ENCODE peak calls at places on chromosomes 2 and 18, in six cellular contexts. P is left ventricle myocardium inferior; A is DND-41; S is CD8-positive, alpha-beta memory T cell; E is AG04449; L is lower lobe of right lung. I is an unnamed sample.

GRCh38 chr18:3262234-3263171 is 570 bp downstream of the MYL12B start:
- DNase-seq in A (peak), P (no peak), S (peak), E (no peak), L (no peak), I (no peak)

GRCh38 chr2:121627525-121628050 is 21.7 kb downstream of the CLASP1 start:
- DNase-seq in L (no peak), A (no peak), P (no peak), E (no peak), S (no peak), I (no peak)

GRCh38 chr2:127661949-127662510 is 13.3 kb downstream of the LIMS2 start:
- DNase-seq in L (peak), S (no peak), A (no peak), E (no peak), P (no peak), I (no peak)

GRCh38 chr2:9844581-9844980 is 1.3 kb downstream of the TAF1B start:
- DNase-seq in P (no peak), S (no peak), E (no peak), L (no peak), A (no peak), I (no peak)

GRCh38 chr2:225083276-225083675 is 41.0 kb upstream of the DOCK10 start:
- DNase-seq in A (no peak), E (no peak), S (no peak), P (no peak), L (no peak), I (no peak)

GRCh38 chr2:205180730-205181129 is 501.6 kb upstream of the NRP2 start:
- DNase-seq in P (no peak), L (no peak), S (no peak), A (no peak), E (no peak), I (no peak)

GRCh38 chr18:55152801-55153200 is 193.5 kb upstream of the CCDC68 start:
- DNase-seq in A (no peak), P (no peak), E (peak), L (no peak), S (no peak), I (no peak)

GRCh38 chr2:173159794-173160463 is 84.3 kb downstream of the MAP3K20 start:
- DNase-seq in L (peak), P (peak), E (peak), S (no peak), A (no peak), I (peak)

GRCh38 chr2:201824212-201824611 is 17.9 kb downstream of the CDK15 start:
- DNase-seq in A (no peak), S (no peak), E (no peak), L (no peak), P (no peak), I (no peak)

GRCh38 chr18:44803019-44803650 is 122.4 kb downstream of the SETBP1 start:
- DNase-seq in A (no peak), S (no peak), E (no peak), P (peak), L (no peak), I (no peak)

GRCh38 chr2:175999283-175999819 is 2.7 kb downstream of the LNPK start:
- DNase-seq in E (no peak), S (no peak), P (no peak), A (no peak), L (no peak), I (no peak)

GRCh38 chr2:11853197-11853588 is 106.8 kb downstream of the LPIN1 start:
- DNase-seq in S (no peak), E (no peak), A (no peak), L (no peak), P (no peak), I (no peak)

DNA sequence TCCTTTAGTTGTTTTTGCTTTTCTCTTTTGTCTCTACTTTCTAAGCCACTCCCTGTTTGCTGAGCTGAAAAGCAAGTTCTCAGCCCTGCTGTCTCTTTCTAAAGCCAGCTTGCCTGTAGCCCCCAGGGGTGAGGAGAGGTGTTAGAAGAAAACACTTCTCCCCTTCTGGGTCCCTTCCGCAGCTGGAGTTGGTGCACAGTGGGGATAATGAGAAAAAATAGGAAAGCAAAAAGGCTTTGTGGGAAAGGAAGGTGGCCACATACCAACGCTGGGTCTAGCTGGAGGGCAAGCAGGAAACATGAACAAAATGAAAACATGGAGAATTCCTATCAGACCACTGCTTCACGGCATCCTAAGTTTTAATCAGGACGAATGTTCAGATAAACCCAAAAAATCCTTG is 15.5 kb upstream of the SLC20A1 start:
- DNase-seq in L (no peak), E (no peak), A (no peak), S (peak), P (no peak), I (no peak)
- H3K4me3 ChIP-seq in L (no peak), E (no peak), A (no peak), S (peak), P (no peak), I (no peak)

DNA sequence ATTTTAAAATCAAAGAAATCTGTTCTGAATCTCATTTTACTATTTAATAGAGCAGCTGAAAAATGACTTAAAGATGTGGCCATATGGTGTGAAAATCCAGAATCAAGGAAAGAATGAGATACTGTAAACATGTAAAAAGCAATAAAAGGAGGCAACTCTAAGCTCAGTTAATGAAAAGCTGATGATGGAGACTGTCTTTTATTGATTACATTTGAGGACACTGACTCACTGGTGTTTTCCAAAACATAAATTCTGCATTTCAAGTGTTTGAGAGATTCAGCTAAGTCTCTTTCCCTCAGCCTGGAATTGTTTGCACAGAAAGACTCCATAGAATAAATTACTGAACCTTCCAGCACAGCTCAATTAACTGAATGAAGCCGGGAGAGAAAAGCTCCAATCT is 53.6 kb downstream of the FTCDNL1 start:
- DNase-seq in P (no peak), A (no peak), E (no peak), L (no peak), S (no peak), I (no peak)
- H3K4me3 ChIP-seq in P (no peak), A (no peak), E (no peak), L (no peak), S (no peak), I (no peak)

DNA sequence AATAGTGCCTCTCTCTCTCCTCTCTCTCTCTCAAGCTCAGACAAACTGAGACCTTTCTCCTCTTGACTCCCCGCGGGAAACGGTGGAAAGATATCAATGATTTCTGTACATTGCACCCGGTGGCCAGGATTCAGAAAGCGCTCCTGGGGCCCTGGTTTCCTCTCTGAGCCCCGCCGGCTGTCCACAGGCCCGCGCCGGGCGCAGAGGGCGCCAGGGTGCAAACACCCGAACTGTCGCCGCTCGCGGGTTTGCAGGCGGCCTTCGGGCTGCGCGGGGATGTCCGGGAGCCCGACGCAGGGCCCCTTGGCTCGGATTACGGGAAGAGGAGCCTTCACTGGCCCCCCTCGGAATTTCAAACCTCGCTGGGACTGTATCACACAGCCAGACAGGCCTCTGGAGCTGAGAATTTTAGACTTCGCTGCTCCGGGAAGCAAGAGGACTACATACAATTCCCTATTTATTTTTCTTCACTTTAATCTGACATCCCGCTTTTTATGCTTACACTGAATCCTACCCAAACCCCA is 5.2 kb upstream of the EN1 start:
- DNase-seq in P (no peak), S (no peak), A (no peak), L (no peak), E (no peak), I (no peak)
- H3K4me3 ChIP-seq in P (no peak), S (no peak), A (no peak), L (no peak), E (peak), I (no peak)

DNA sequence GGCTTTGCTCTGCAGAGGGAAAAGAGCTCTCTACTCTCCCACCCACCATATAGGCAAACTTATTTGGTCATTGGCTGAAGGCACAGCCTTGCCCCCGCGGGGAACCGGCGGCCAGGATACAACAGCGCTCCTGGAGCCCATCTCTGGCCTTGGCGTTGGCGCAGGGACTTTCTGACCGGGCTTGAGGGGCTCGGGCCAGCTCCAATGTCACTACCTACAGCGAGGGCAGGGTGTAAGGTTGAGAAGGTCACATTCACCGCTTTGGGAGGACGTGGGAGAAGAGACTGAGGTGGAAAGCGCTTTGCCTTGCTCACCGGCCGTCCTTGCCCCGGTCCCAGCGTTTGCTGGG is 2.2 kb downstream of the ONECUT2 start:
- DNase-seq in E (no peak), P (no peak), L (no peak), A (no peak), S (no peak), I (no peak)
- H3K4me3 ChIP-seq in E (no peak), P (peak), L (no peak), A (no peak), S (no peak), I (peak)

DNA sequence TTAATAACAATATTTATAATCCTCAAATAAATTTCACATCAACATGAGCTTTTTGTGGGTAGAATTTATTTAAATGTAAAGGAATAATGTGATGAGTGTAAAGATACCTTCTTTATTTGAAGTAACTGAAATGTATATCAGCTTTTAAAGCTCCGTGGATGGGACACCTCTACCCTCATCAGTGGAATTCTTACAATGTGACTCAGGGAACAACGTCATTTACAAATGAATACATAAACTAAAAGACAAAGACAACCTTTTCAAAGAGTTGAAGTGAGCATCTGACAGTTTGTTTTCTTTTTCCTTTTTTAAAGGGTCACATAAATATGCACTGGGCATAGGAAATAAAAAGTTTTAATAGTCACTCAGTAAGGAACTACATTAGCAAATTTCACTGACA is 1127.0 kb upstream of the CRIM1 start:
- DNase-seq in A (no peak), L (no peak), S (no peak), E (no peak), P (no peak), I (no peak)
- H3K4me3 ChIP-seq in A (no peak), L (no peak), S (no peak), E (no peak), P (no peak), I (no peak)

GRCh38 chr18:23658296-23658695 is 4.4 kb downstream of the ANKRD29 start:
- DNase-seq in E (no peak), P (no peak), A (no peak), S (no peak), L (no peak), I (no peak)

GRCh38 chr18:23662309-23663263 is at the start of gene ANKRD29:
- DNase-seq in L (peak), E (no peak), S (peak), P (peak), A (peak), I (no peak)

GRCh38 chr18:23667114-23667513 is 4.4 kb upstream of the ANKRD29 start:
- DNase-seq in P (no peak), A (no peak), E (no peak), S (no peak), L (no peak), I (no peak)

GRCh38 chr18:23664674-23665073 is 2.0 kb upstream of the ANKRD29 start:
- DNase-seq in E (no peak), A (no peak), L (no peak), P (no peak), S (no peak), I (no peak)

DNA sequence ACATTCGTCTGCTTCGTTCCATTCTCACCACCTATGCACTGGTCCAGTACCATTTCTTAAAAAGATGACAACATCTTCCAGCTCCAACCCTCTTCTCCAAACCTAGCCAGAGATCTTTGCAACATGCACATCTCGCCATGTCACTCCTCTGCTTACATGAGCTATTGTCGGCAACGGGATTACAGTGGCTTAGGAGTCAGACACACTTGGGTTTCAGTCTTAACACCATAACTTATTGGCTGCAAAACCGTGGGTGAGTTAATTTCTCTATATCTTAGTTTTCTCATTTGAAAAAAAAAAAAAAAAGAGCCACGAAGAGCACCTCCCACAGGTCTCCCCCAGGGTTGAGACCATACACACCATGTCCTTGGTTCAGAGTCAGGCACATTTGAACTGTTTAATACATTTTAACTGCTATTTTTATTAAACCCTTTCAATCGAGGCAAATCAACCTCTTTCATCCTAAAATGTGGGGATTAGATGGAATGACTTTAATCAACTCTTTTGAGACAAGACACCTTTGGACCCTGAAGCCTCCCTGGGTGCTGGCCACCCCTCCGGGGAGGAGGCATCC is 889 bp downstream of the ANKRD29 start:
- DNase-seq in P (no peak), S (no peak), L (no peak), A (no peak), E (no peak), I (no peak)
- H3K4me3 ChIP-seq in P (peak), S (peak), L (peak), A (no peak), E (peak), I (peak)